ENCODE peak calls at places on chromosome 11, in six cellular contexts. C is sigmoid colon, W is adrenal gland, R is psoas muscle, Y is OCI-LY7, F is heart left ventricle. E is an unnamed sample.

GRCh38 chr11:29260939-29261705 is 755.7 kb downstream of the KCNA4 start:
- DNase-seq in C (no peak), F (no peak), R (no peak), Y (no peak), W (no peak), E (no peak)

GRCh38 chr11:105870521-105871113 is 151.4 kb downstream of the MSANTD4 start:
- DNase-seq in F (no peak), C (no peak), W (no peak), Y (no peak), R (no peak), E (no peak)

GRCh38 chr11:127931811-127932210 is 655.5 kb downstream of the ETS1 start:
- DNase-seq in Y (no peak), W (no peak), F (no peak), R (no peak), C (no peak), E (no peak)

GRCh38 chr11:129871914-129872313 is 23.5 kb downstream of the NFRKB start:
- DNase-seq in Y (no peak), R (no peak), C (no peak), F (no peak), W (no peak), E (no peak)

GRCh38 chr11:31414338-31414737 is 44.7 kb downstream of the DNAJC24 start:
- DNase-seq in C (no peak), F (no peak), R (no peak), W (no peak), Y (no peak), E (no peak)

GRCh38 chr11:12386745-12387144 is 9.4 kb downstream of the PARVA start:
- DNase-seq in W (no peak), R (no peak), C (peak; percentile 89), Y (no peak), F (no peak), E (peak; percentile 37)

GRCh38 chr11:73359930-73360742 is 16.1 kb upstream of the RELT start:
- DNase-seq in R (peak; percentile 65), F (no peak), W (no peak), Y (peak; percentile 59), C (no peak), E (peak; percentile 84)

GRCh38 chr11:16081756-16082531 is 274.4 kb downstream of the SOX6 start:
- DNase-seq in F (no peak), C (no peak), Y (no peak), R (no peak), W (no peak), E (no peak)

GRCh38 chr11:123061403-123062157 is at the start of gene HSPA8:
- DNase-seq in Y (peak; percentile 59), C (peak; percentile 90), F (peak; percentile 85), R (peak; percentile 73), W (peak; percentile 83), E (peak; percentile 79)

GRCh38 chr11:86869966-86870570 is 69.7 kb downstream of the PRSS23 start:
- DNase-seq in Y (peak; percentile 53), C (peak; percentile 81), W (peak; percentile 80), R (peak; percentile 56), F (no peak), E (peak; percentile 58)

DNA sequence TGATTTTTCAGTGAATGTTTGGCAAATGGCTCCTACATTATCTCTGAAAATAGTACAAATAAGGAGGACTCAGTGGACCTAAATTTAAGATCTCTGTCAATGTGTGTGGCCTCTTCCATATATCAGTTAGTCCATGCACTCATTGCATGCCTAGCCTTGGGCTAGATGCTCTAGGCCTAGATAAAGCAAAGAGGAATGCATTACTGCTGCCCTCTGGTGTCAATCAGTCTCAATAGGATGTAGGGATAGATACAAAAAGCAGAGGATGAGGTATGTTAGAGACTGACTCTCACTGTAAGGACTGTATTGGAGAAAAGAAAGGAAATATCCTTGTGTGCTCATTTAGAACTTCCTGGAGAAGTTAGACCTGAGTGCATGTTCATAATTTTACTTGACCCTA is 42.0 kb downstream of the MS4A2 start:
- DNase-seq in Y (peak; percentile 61), F (no peak), W (peak; percentile 41), R (no peak), C (no peak), E (no peak)
- TF ChIP-seq CTCF in Y (peak; percentile 77), F (peak; percentile 33), W (peak; percentile 32), R (no peak), C (no peak), E (peak; percentile 7)

DNA sequence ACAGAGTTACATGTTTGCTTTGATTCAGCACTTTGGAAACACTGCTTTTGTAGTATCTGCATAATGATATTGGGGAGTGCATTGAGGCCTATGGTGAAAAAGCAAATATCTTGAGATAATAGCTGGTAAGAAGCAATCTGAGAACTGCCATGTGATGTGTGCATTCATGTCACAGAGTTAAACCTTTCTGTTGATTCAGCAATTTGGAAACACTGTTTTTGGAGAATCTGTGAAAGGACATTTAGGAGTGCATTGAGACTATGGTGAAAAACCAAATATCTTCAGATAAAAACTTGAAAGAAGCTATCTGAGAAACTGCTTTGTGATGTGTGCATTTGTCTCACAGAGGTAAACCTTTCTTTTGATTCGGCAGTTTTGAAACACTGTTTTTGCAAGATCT is 346.8 kb downstream of the OR4C45 start:
- DNase-seq in F (no peak), Y (no peak), C (no peak), R (no peak), W (no peak), E (no peak)
- H3K9me3 ChIP-seq in F (peaks cover 97% of the 10 kb centered on the region), Y (peaks cover 76% of the 10 kb centered on the region), C (peaks cover 17% of the 10 kb centered on the region), R (peaks cover 44% of the 10 kb centered on the region), W (peaks cover 9% of the 10 kb centered on the region), E (no peaks in the 10 kb centered on the region)

DNA sequence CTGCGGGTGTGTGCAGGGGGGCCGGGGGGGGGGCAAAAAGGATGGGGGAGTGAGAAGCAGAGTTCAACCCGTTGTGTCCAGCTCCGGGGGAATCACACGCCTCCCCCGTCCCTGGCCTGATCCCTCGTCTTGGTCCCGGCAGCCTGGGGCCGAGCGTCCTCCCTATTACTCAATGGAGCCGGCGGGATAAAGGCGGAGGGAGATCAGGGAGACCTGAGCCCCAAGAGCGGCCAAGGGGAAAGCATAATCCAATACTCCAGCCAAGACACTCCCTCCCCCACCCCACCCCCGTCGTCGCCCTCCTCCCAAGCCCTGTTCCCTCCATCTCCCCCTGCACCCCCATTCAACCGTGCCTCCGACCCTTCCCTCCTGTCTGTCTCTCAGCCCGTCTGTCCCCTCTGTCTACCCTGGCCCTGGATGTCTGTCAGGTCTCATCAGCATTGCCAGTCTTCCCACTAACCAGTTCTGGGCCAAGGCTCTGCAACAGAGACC is 2.6 kb downstream of the PHOX2A start:
- DNase-seq in F (no peak), W (peak; percentile 25), R (no peak), Y (no peak), C (peak; percentile 64), E (peak; percentile 79)
- H3K4me1 ChIP-seq in F (peaks cover 32% of the 10 kb centered on the region), W (peaks cover 35% of the 10 kb centered on the region), R (peaks cover 7% of the 10 kb centered on the region), Y (no peaks in the 10 kb centered on the region), C (no peaks in the 10 kb centered on the region), E (peaks cover 22% of the 10 kb centered on the region)

DNA sequence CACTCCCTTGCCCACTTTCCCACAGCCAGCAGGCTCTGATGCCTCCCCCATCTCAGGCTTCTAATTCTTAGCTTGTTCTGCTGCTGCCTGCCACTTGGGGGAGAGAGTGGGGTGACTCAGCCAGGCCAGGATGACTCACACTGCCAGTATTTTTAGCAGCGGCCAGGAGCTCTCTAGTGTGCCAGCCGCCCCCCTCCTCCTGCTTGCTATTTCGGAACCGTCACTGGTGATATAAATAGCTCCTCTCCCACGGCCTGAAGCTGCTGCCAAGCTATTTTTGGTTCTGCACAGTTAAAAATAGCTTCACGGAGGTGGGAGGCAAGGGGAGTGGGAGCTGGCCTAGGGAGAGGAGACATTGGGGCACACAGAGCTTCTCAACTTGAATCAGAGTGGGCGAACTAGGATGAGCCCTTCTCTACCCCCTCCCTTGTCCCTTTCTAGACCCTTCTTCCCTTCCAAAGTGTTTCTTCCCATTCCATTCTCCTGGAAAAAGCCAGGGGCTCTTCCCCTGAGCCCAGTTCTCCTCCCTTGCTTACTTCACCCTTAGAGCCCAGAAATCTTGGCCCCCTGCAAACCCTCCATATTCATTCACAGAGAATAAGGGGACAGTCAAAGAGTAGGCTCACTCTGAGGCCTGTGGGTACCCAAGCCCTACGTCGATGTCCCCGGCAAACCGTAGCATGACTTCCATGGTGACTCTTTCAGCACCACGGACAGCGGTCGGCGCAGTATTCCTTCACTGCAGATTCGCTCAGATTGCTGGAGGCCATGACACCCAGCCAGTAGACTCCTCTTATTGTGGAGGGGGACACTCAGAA is 2.5 kb upstream of the NPAS4 start:
- DNase-seq in R (peak; percentile 79), C (peak; percentile 97), Y (peak; percentile 64), F (peak; percentile 78), W (peak; percentile 93), E (peak; percentile 82)
- TF ChIP-seq CTCF in R (peak; percentile 41), C (no peak), Y (peak; percentile 63), F (no peak), W (no peak), E (peak; percentile 67)

DNA sequence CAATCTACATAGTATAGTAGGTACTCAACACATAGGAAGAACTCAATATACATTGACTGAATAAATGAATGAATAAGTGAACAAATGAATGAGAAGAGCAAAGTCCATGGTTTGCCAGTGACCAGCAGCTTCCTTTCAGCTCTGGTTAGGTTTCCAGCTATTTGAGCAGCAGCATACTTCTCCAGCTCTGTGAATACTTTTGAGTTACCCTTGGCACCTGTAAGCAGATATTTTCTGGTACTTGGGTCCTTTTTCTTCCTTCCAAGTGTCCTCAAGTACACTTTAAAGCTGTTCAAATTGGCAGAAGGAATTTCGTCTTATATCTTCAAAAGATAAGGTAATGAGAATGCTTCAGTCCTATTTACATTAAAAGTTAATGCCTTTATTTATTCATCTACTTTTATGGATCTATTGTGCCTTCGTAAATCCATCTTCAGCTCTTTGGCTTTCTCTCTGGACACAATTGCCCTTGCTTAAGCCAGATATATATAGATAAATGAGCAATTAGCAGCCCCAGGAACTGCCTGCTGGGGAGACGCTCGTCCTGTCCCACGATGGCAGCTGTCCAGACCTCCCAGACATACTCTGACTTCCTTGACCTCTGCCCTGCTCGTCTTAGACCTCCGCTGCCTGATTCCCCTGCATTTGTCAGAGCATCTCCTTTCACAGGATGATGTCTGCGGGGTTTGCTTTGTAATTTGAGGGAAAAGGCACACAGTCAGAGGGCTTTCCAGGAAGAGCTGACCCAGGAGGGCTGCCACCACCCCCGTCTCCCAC is 926.3 kb downstream of the OPCML start:
- DNase-seq in R (no peak), W (no peak), Y (no peak), C (no peak), F (no peak), E (no peak)
- H3K9me3 ChIP-seq in R (no peaks in the 10 kb centered on the region), W (no peaks in the 10 kb centered on the region), Y (no peaks in the 10 kb centered on the region), C (no peaks in the 10 kb centered on the region), F (no peaks in the 10 kb centered on the region), E (no peaks in the 10 kb centered on the region)

GRCh38 chr11:9754041-9754471 is 90.2 kb downstream of the SWAP70 start:
- DNase-seq in W (no peak), F (no peak), R (no peak), Y (peak; percentile 63), C (no peak), E (no peak)
- H3K4me1 ChIP-seq in W (peaks cover 11% of the 10 kb centered on the region), F (peaks cover 31% of the 10 kb centered on the region), R (peaks cover 3% of the 10 kb centered on the region), Y (peaks cover 72% of the 10 kb centered on the region), C (no peaks in the 10 kb centered on the region), E (peaks cover 1% of the 10 kb centered on the region)

GRCh38 chr11:112555491-112556364 is 295.1 kb upstream of the PLET1 start:
- DNase-seq in R (peak; percentile 54), W (peak; percentile 71), F (peak; percentile 72), C (peak; percentile 71), Y (peak; percentile 36), E (peak; percentile 74)
- TF ChIP-seq CTCF in R (peak; percentile 74), W (peak; percentile 45), F (peak; percentile 54), C (no peak), Y (peak; percentile 84), E (peak; percentile 95)